ENCODE peak calls at places on chromosomes 13 and 19, in eight cellular contexts. H, O, C, U, E, Z, F and P are unnamed samples.

GRCh38 chr13:31775148-31775547 is 35.8 kb downstream of the RXFP2 start:
- DNase-seq in Z (no peak), H (no peak), O (no peak), C (no peak), U (no peak), F (no peak), E (no peak), P (no peak)

GRCh38 chr19:53545271-53546065 is 7.5 kb downstream of the ZNF331 start:
- DNase-seq in F (no peak), C (no peak), E (no peak), U (peak), H (no peak), Z (no peak), O (no peak), P (no peak)

GRCh38 chr13:92513672-92514071 is 712.9 kb upstream of the GPC6 start:
- DNase-seq in Z (no peak), H (no peak), F (no peak), C (no peak), E (no peak), U (peak), O (no peak), P (no peak)

GRCh38 chr13:44664308-44664707 is 88.2 kb upstream of the TSC22D1 start:
- DNase-seq in Z (no peak), O (no peak), F (no peak), C (no peak), U (no peak), E (no peak), H (no peak), P (no peak)

GRCh38 chr19:687569-688166 is 7.6 kb downstream of the PRSS57 start:
- DNase-seq in F (no peak), C (no peak), H (no peak), Z (no peak), U (no peak), E (no peak), O (no peak), P (no peak)

GRCh38 chr13:30443957-30444404 is 21.7 kb downstream of the UBE2L5 start:
- DNase-seq in C (no peak), E (peak), Z (no peak), O (no peak), U (no peak), H (no peak), F (no peak), P (no peak)

GRCh38 chr13:30110301-30111070 is 196.9 kb downstream of the KATNAL1 start:
- DNase-seq in Z (no peak), H (no peak), U (no peak), E (no peak), F (no peak), C (no peak), O (peak), P (no peak)

GRCh38 chr13:99280166-99280565 is 22.0 kb upstream of the GPR18 start:
- DNase-seq in O (no peak), U (no peak), H (no peak), C (no peak), Z (no peak), E (no peak), F (no peak), P (no peak)

GRCh38 chr13:51638497-51638871 is 54.2 kb downstream of the WDFY2 start:
- DNase-seq in O (no peak), E (no peak), C (no peak), F (no peak), U (no peak), H (no peak), Z (no peak), P (no peak)

GRCh38 chr19:57269515-57270250 is 10.6 kb upstream of the ZNF460 start:
- DNase-seq in C (no peak), U (peak), H (no peak), E (no peak), O (no peak), Z (no peak), F (no peak), P (no peak)

GRCh38 chr13:98509271-98510155 is 67.4 kb downstream of the STK24 start:
- DNase-seq in U (peak), F (no peak), H (peak), C (peak), E (no peak), O (no peak), Z (peak), P (peak)

GRCh38 chr13:50452028-50452427 is 391.5 kb downstream of the DLEU7 start:
- DNase-seq in U (no peak), C (no peak), O (no peak), F (no peak), H (no peak), Z (no peak), E (no peak), P (no peak)

GRCh38 chr19:20179946-20180345 is 12.9 kb downstream of the ZNF486 start:
- DNase-seq in H (no peak), Z (no peak), C (no peak), F (no peak), O (no peak), U (no peak), E (no peak), P (no peak)

GRCh38 chr19:46766569-46767317 is 20.5 kb upstream of the STRN4 start:
- DNase-seq in U (no peak), H (no peak), C (peak), F (peak), O (no peak), E (no peak), Z (no peak), P (no peak)

GRCh38 chr19:53365899-53366493 is 491 bp downstream of the ZNF525 start:
- DNase-seq in F (peak), H (no peak), E (no peak), O (no peak), U (no peak), Z (no peak), C (no peak), P (peak)

GRCh38 chr13:42398542-42398941 is 126.6 kb downstream of the AKAP11 start:
- DNase-seq in H (no peak), U (no peak), Z (no peak), E (no peak), O (no peak), C (no peak), F (no peak), P (no peak)

GRCh38 chr19:39207293-39207836 is 3.3 kb upstream of the SYCN start:
- DNase-seq in E (no peak), F (no peak), H (no peak), O (no peak), Z (no peak), C (no peak), U (no peak), P (no peak)

GRCh38 chr19:9289231-9289884 is 20.3 kb downstream of the ZNF699 start:
- DNase-seq in E (no peak), H (no peak), U (no peak), C (no peak), Z (no peak), F (no peak), O (no peak), P (no peak)

GRCh38 chr19:16222806-16223205 is 25.1 kb downstream of the AP1M1 start:
- DNase-seq in E (no peak), H (no peak), F (no peak), U (peak), Z (no peak), O (no peak), C (no peak), P (no peak)

GRCh38 chr13:72109863-72110262 is 242.9 kb upstream of the DACH1 start:
- DNase-seq in O (no peak), U (no peak), H (no peak), C (no peak), Z (no peak), E (no peak), F (no peak), P (no peak)

GRCh38 chr13:36913463-36913862 is 6.6 kb downstream of the SMAD9 start:
- DNase-seq in F (no peak), Z (no peak), O (no peak), E (no peak), U (no peak), C (no peak), H (no peak), P (no peak)

GRCh38 chr19:920051-920857 is 3.1 kb downstream of the KISS1R start:
- DNase-seq in U (no peak), H (no peak), Z (no peak), E (no peak), C (no peak), F (peak), O (no peak), P (no peak)

GRCh38 chr19:4969772-4970531 is 1.0 kb downstream of the KDM4B start:
- DNase-seq in F (no peak), H (no peak), E (no peak), C (no peak), O (no peak), U (no peak), Z (no peak), P (no peak)

GRCh38 chr13:72463561-72463960 is 263.9 kb downstream of the MZT1 start:
- DNase-seq in U (no peak), C (no peak), E (no peak), Z (no peak), F (no peak), O (no peak), H (no peak), P (peak)

GRCh38 chr19:5360003-5360820 is 19.6 kb upstream of the PTPRS start:
- DNase-seq in F (no peak), Z (no peak), H (no peak), O (no peak), C (no peak), U (peak), E (no peak), P (no peak)

GRCh38 chr19:29944415-29945012 is 2.5 kb downstream of the URI1 start:
- DNase-seq in F (no peak), Z (no peak), U (no peak), C (no peak), H (no peak), O (no peak), E (no peak), P (no peak)

GRCh38 chr13:29230446-29230845 is 365.0 kb downstream of the SLC7A1 start:
- DNase-seq in E (no peak), O (no peak), U (no peak), F (no peak), C (no peak), H (no peak), Z (no peak), P (no peak)

GRCh38 chr19:18233224-18233825 is 7.1 kb upstream of the PDE4C start:
- DNase-seq in F (peak), O (peak), H (no peak), C (peak), Z (no peak), U (peak), E (no peak), P (no peak)

GRCh38 chr13:48942131-48942530 is 33.6 kb upstream of the FNDC3A start:
- DNase-seq in H (no peak), E (no peak), O (no peak), C (no peak), Z (no peak), U (peak), F (no peak), P (no peak)

GRCh38 chr19:4539697-4540581 is at the start of gene LRG1:
- DNase-seq in C (peak), Z (no peak), F (peak), H (no peak), E (no peak), O (no peak), U (no peak), P (peak)

GRCh38 chr19:47697863-47698609 is 15.2 kb upstream of the EHD2 start:
- DNase-seq in E (no peak), U (peak), Z (no peak), C (peak), H (peak), O (peak), F (peak), P (peak)

GRCh38 chr13:108702171-108702570 is 72.8 kb downstream of the MYO16 start:
- DNase-seq in F (no peak), C (no peak), E (no peak), U (no peak), O (no peak), Z (no peak), H (no peak), P (no peak)

GRCh38 chr13:87498681-87499080 is 172.5 kb upstream of the SLITRK5 start:
- DNase-seq in U (peak), C (no peak), E (no peak), F (no peak), H (no peak), Z (no peak), O (no peak), P (no peak)

DNA sequence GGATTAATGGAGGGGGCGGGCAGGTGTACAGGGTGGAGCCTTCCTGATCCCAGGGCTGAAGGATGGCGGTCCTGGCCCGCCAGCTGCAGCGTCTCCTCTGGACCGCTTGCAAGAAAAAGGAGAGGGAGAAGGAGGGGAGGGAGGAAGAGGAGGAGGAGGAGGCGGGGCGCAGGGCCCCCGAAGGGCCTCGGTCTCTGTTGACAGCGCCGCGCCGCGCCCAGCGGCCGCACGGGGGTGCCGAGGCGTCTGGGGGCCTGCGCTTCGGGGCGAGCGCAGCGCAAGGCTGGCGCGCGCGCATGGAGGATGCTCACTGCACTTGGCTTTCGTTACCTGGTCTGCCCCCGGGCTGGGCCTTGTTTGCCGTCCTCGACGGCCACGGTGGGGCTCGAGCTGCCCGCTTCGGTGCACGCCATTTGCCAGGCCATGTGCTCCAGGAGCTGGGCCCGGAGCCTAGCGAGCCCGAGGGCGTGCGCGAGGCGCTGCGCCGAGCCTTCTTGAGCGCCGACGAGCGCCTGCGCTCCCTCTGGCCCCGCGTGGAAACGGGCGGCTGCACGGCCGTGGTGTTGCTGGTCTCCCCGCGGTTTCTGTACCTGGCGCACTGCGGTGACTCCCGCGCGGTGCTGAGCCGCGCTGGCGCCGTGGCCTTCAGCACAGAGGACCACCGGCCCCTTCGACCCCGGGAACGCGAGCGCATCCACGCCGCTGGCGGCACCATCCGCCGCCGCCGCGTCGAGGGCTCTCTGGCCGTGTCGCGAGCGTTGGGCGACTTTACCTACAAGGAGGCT is at the start of gene PPM1N:
- DNase-seq in F (no peak), C (no peak), U (peak), E (no peak), Z (no peak), H (no peak), O (no peak), P (no peak)
- TF ChIP-seq CTCF in F (no peak), C (no peak), U (peak), E (no peak), Z (no peak), H (no peak), O (no peak), P (no peak)

DNA sequence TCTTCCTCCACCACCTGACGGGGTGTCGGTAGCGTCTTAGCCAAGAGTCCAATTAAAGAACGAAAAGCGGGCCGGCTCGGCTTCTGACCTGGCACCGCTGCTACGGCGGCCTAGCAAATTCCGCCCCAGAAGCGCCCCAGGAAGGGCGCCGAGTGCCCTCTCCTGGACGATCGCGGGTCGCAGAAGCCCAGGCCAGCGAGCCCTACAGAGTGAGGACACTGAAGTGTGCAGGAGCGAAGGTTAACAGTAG is 1.1 kb upstream of the KMT2B start:
- DNase-seq in H (peak), F (no peak), E (no peak), Z (no peak), U (no peak), O (no peak), C (no peak), P (no peak)
- TF ChIP-seq POLR2A in H (peak), F (no peak), E (no peak), Z (no peak), U (no peak), O (no peak), C (no peak), P (no peak)

DNA sequence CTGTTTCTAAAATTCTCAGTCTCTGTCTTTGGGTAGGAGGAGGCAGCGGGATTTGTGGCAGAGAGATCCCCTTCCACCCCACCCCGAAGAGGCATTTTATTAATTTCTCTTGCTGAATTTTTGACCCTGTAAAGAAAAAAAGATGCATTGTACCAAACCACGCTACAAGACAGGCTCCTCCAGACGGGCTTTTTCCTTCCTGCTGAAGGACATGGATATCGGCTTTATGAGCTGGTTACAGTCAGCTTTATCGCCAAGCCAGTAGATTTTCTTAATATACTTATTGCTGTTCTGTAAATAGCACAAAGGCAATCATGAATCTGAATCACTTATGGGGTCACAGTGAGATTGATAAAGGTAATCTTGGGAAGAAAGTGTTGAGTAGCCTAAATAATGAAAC is 24.5 kb downstream of the MBNL2 start:
- DNase-seq in F (no peak), H (no peak), E (peak), C (no peak), Z (no peak), O (no peak), U (no peak), P (no peak)
- H3K27ac ChIP-seq in F (peak), H (peak), E (peak), C (peak), Z (peak), O (peak), U (peak), P (peak)

DNA sequence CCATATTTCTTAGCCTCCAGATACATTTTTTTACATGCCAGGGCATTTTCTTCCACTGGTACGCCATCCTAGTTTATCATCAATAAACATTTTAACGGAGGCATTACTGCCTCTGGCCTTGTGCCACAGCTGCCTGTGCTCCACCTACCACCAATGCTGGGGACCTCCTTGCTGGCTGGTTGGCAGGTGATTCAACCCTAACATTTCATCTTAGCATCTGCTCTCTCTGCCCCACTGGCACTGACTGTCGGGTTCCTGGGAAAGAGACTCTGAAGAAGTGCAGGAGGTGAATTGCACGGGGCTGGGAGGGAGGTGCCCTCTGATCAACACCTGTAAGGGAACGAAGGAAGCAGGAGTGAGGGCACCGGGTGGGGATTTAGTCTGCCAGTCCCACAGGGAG is 51.4 kb upstream of the KCTD15 start:
- DNase-seq in O (no peak), H (no peak), Z (no peak), F (no peak), C (no peak), E (no peak), U (no peak), P (no peak)
- TF ChIP-seq CTCF in O (no peak), H (no peak), Z (no peak), F (no peak), C (no peak), E (no peak), U (no peak), P (no peak)

DNA sequence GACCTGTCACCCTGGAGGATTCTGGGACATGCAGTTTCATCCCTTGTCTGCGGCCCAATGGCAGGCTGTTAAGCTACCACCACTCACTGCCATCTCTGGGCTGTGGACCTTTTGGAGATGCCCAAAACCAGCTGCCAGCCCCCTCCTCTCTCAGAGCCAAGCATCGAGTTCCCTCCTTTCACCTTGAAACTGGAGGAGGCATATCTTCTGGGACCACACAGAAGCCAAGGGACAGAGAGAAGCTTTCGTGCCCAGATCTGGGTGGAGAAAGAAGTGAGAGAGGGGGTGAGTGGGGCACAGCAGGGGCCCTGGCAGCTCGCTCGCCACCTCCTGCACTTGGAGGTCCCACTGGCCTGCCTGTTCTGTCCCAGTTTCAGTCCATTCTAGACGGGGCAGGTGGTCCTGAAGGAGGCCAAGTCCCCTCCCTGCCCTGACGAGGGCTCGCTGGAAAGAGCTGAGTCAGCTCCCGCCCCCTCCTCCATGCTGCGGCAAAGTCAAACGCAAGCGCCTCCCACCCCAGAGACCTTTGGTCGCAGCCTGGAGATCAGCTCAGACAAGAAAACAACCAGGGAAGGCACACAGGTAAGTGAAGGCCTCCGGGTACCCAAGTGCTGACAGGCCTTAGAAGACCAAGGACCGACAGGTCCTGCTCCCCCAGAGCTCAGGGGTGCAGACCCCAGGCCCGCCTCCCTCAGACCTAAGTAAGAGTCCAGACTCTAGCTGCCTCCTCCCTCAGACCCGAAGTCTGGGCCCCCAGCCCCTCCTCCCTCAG is 3.8 kb downstream of the BCAT2 start:
- DNase-seq in Z (no peak), F (peak), H (no peak), C (no peak), O (no peak), E (no peak), U (peak), P (no peak)
- TF ChIP-seq POLR2A in Z (no peak), F (no peak), H (no peak), C (no peak), O (no peak), E (no peak), U (no peak), P (no peak)

DNA sequence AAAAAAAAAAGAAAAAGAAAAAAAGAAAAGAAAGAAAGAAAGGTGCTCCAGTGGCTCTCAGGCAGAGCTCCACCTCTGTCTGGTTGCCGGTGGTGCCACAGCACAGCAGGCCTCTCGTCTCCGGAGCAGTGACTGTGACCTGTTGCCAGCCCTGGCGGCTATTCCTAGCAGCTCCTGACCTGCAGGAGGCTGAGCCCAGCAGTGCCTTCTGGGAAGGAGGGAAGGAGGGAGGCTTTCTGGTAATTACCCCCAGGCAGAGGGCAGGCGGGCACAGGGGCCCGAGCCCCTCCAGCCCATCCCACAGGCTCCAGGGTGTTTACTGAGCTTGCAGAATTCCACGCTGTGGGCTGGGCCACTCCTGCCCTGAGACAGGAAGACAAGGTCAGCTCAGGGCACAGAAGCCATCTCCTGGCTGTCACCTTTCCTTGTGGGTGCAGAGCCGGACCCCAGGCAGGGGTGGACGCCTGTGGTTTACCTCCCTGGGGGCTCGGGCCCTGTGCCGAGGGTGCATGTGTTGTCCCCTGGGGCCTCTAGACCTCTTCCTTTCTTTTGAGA is 77.9 kb downstream of the GNG7 start:
- DNase-seq in U (no peak), Z (no peak), O (no peak), H (peak), F (peak), C (peak), E (no peak), P (no peak)
- H3K27ac ChIP-seq in U (no peak), Z (peak), O (no peak), H (peak), F (no peak), C (peak), E (no peak), P (no peak)

GRCh38 chr13:62060570-62060969 is 644.9 kb upstream of the PCDH20 start:
- DNase-seq in F (no peak), E (no peak), U (no peak), H (no peak), C (no peak), Z (no peak), O (no peak), P (no peak)
- TF ChIP-seq CTCF in F (no peak), E (no peak), U (no peak), H (no peak), C (no peak), Z (no peak), O (no peak), P (no peak)

GRCh38 chr19:43623889-43624670 is 4.7 kb upstream of the ZNF428 start:
- DNase-seq in C (no peak), U (no peak), F (no peak), Z (no peak), E (no peak), H (no peak), O (no peak), P (no peak)
- TF ChIP-seq POLR2A in C (no peak), U (no peak), F (no peak), Z (no peak), E (no peak), H (no peak), O (no peak), P (no peak)